ENCODE peak calls at places on chromosomes 6 and 20, in five cellular contexts. V is GM12891, W is NCI-H1930, R is HCT116, H is A549. B is an unnamed sample.

GRCh38 chr6:3614918-3615317 is 136.6 kb downstream of the PXDC1 start:
- DNase-seq in V (no peak), W (no peak), R (no peak), H (no peak), B (no peak)

GRCh38 chr6:169495601-169496000 is 206.2 kb downstream of the WDR27 start:
- DNase-seq in V (no peak), W (no peak), R (no peak), H (no peak), B (no peak)

GRCh38 chr6:153947817-153948447 is 91.1 kb upstream of the OPRM1 start:
- DNase-seq in V (no peak), W (peak; percentile 1), R (peak; percentile 21), H (peak; percentile 12), B (peak; percentile 4)

GRCh38 chr6:142568857-142569597 is 267.2 kb downstream of the ADGRG6 start:
- DNase-seq in V (no peak), W (no peak), R (no peak), H (no peak), B (no peak)

GRCh38 chr6:20319520-20320357 is 81.9 kb upstream of the E2F3 start:
- DNase-seq in V (peak; percentile 67), W (no peak), R (no peak), H (no peak), B (peak; percentile 85)

GRCh38 chr6:106688177-106688951 is 59.0 kb downstream of the QRSL1 start:
- DNase-seq in V (no peak), W (no peak), R (no peak), H (peak; percentile 7), B (no peak)

GRCh38 chr20:32089637-32090330 is 19.7 kb upstream of the TM9SF4 start:
- DNase-seq in V (no peak), W (no peak), R (no peak), H (no peak), B (no peak)

GRCh38 chr6:132484680-132485018 is 28.3 kb downstream of the STX7 start:
- DNase-seq in V (no peak), W (no peak), R (no peak), H (no peak), B (no peak)

GRCh38 chr6:45584127-45584526 is 206.4 kb upstream of the SUPT3H start:
- DNase-seq in V (no peak), W (no peak), R (no peak), H (no peak), B (no peak)

GRCh38 chr20:6663751-6664388 is 103.6 kb upstream of the BMP2 start:
- DNase-seq in V (no peak), W (no peak), R (no peak), H (no peak), B (no peak)

GRCh38 chr6:73879894-73880293 is 183.9 kb downstream of the CD109 start:
- DNase-seq in V (no peak), W (no peak), R (no peak), H (no peak), B (no peak)

GRCh38 chr6:158063736-158064135 is 82.1 kb downstream of the SYNJ2 start:
- DNase-seq in V (no peak), W (no peak), R (no peak), H (no peak), B (no peak)

GRCh38 chr20:2631228-2631627 is 21.2 kb upstream of the NOP56 start:
- DNase-seq in V (no peak), W (no peak), R (no peak), H (peak; percentile 33), B (no peak)

GRCh38 chr6:158372570-158372969 is 60.3 kb downstream of the TULP4 start:
- DNase-seq in V (no peak), W (no peak), R (no peak), H (no peak), B (no peak)

GRCh38 chr20:31760457-31761240 is 21.6 kb downstream of the TPX2 start:
- DNase-seq in V (no peak), W (no peak), R (no peak), H (no peak), B (no peak)

GRCh38 chr6:79632580-79632979 is 1.5 kb downstream of the SH3BGRL2 start:
- DNase-seq in V (no peak), W (no peak), R (no peak), H (no peak), B (no peak)

B was measured in GM19239.